ENCODE peak calls at places on chromosome 15, in five cellular contexts. One of them, this sample, is unnamed.

GRCh38 chr15:98321916-98322315 is 326.4 kb upstream of the IGF1R start:
- DNase-seq in AG09309: no peak
- DNase-seq in activated CD8-positive, alpha-beta memory T cell treated with anti-CD3 and anti-CD28 coated beads for 48 hours: no peak
- DNase-seq in stimulated activated CD4-positive, alpha-beta T cell treated with anti-CD3 and anti-CD28 coated beads, Interleukin-1b, Interleukin-23, amount 100 ng/mL, for 4 hours: no peak
- DNase-seq in brain pericyte: no peak
- DNase-seq in this sample: no peak

GRCh38 chr15:45198337-45199135 is 10.8 kb upstream of the SHF start:
- DNase-seq in activated CD8-positive, alpha-beta memory T cell treated with anti-CD3 and anti-CD28 coated beads for 48 hours: peak; percentile 86
- DNase-seq in stimulated activated CD4-positive, alpha-beta T cell treated with anti-CD3 and anti-CD28 coated beads, Interleukin-1b, Interleukin-23, amount 100 ng/mL, for 4 hours: peak; percentile 76
- DNase-seq in AG09309: peak; percentile 94
- DNase-seq in brain pericyte: peak; percentile 96
- DNase-seq in this sample: peak; percentile 97

GRCh38 chr15:45114751-45115085 is 592 bp downstream of the DUOXA2 start:
- DNase-seq in AG09309: no peak
- DNase-seq in brain pericyte: no peak
- DNase-seq in stimulated activated CD4-positive, alpha-beta T cell treated with anti-CD3 and anti-CD28 coated beads, Interleukin-1b, Interleukin-23, amount 100 ng/mL, for 4 hours: no peak
- DNase-seq in activated CD8-positive, alpha-beta memory T cell treated with anti-CD3 and anti-CD28 coated beads for 48 hours: no peak
- DNase-seq in this sample: no peak

GRCh38 chr15:31262901-31263671 is 63.5 kb upstream of the KLF13 start:
- DNase-seq in brain pericyte: no peak
- DNase-seq in activated CD8-positive, alpha-beta memory T cell treated with anti-CD3 and anti-CD28 coated beads for 48 hours: no peak
- DNase-seq in stimulated activated CD4-positive, alpha-beta T cell treated with anti-CD3 and anti-CD28 coated beads, Interleukin-1b, Interleukin-23, amount 100 ng/mL, for 4 hours: no peak
- DNase-seq in AG09309: peak; percentile 46
- DNase-seq in this sample: peak; percentile 49

GRCh38 chr15:34055868-34056595 is 17.0 kb upstream of the AVEN start:
- DNase-seq in AG09309: peak; percentile 78
- DNase-seq in brain pericyte: no peak
- DNase-seq in stimulated activated CD4-positive, alpha-beta T cell treated with anti-CD3 and anti-CD28 coated beads, Interleukin-1b, Interleukin-23, amount 100 ng/mL, for 4 hours: no peak
- DNase-seq in activated CD8-positive, alpha-beta memory T cell treated with anti-CD3 and anti-CD28 coated beads for 48 hours: no peak
- DNase-seq in this sample: no peak

GRCh38 chr15:69434236-69434635 is 18.4 kb upstream of the RPLP1 start:
- DNase-seq in stimulated activated CD4-positive, alpha-beta T cell treated with anti-CD3 and anti-CD28 coated beads, Interleukin-1b, Interleukin-23, amount 100 ng/mL, for 4 hours: no peak
- DNase-seq in brain pericyte: no peak
- DNase-seq in activated CD8-positive, alpha-beta memory T cell treated with anti-CD3 and anti-CD28 coated beads for 48 hours: no peak
- DNase-seq in AG09309: no peak
- DNase-seq in this sample: no peak

GRCh38 chr15:29740692-29741311 is 81.5 kb downstream of the TJP1 start:
- DNase-seq in stimulated activated CD4-positive, alpha-beta T cell treated with anti-CD3 and anti-CD28 coated beads, Interleukin-1b, Interleukin-23, amount 100 ng/mL, for 4 hours: no peak
- DNase-seq in brain pericyte: no peak
- DNase-seq in activated CD8-positive, alpha-beta memory T cell treated with anti-CD3 and anti-CD28 coated beads for 48 hours: no peak
- DNase-seq in AG09309: no peak
- DNase-seq in this sample: no peak

GRCh38 chr15:74812533-74812932 is at the start of gene LMAN1L:
- DNase-seq in activated CD8-positive, alpha-beta memory T cell treated with anti-CD3 and anti-CD28 coated beads for 48 hours: no peak
- DNase-seq in stimulated activated CD4-positive, alpha-beta T cell treated with anti-CD3 and anti-CD28 coated beads, Interleukin-1b, Interleukin-23, amount 100 ng/mL, for 4 hours: no peak
- DNase-seq in brain pericyte: no peak
- DNase-seq in AG09309: no peak
- DNase-seq in this sample: no peak

GRCh38 chr15:27990411-27991338 is 108.4 kb downstream of the OCA2 start:
- DNase-seq in activated CD8-positive, alpha-beta memory T cell treated with anti-CD3 and anti-CD28 coated beads for 48 hours: no peak
- DNase-seq in AG09309: no peak
- DNase-seq in brain pericyte: no peak
- DNase-seq in stimulated activated CD4-positive, alpha-beta T cell treated with anti-CD3 and anti-CD28 coated beads, Interleukin-1b, Interleukin-23, amount 100 ng/mL, for 4 hours: no peak
- DNase-seq in this sample: no peak

GRCh38 chr15:31342781-31343626 is 16.4 kb downstream of the KLF13 start:
- DNase-seq in stimulated activated CD4-positive, alpha-beta T cell treated with anti-CD3 and anti-CD28 coated beads, Interleukin-1b, Interleukin-23, amount 100 ng/mL, for 4 hours: no peak
- DNase-seq in AG09309: no peak
- DNase-seq in brain pericyte: no peak
- DNase-seq in activated CD8-positive, alpha-beta memory T cell treated with anti-CD3 and anti-CD28 coated beads for 48 hours: no peak
- DNase-seq in this sample: no peak

GRCh38 chr15:35626531-35626930 is 80.6 kb upstream of the DPH6 start:
- DNase-seq in activated CD8-positive, alpha-beta memory T cell treated with anti-CD3 and anti-CD28 coated beads for 48 hours: no peak
- DNase-seq in AG09309: no peak
- DNase-seq in brain pericyte: no peak
- DNase-seq in stimulated activated CD4-positive, alpha-beta T cell treated with anti-CD3 and anti-CD28 coated beads, Interleukin-1b, Interleukin-23, amount 100 ng/mL, for 4 hours: no peak
- DNase-seq in this sample: no peak

GRCh38 chr15:29018406-29018805 is 132.6 kb downstream of the APBA2 start:
- DNase-seq in activated CD8-positive, alpha-beta memory T cell treated with anti-CD3 and anti-CD28 coated beads for 48 hours: no peak
- DNase-seq in brain pericyte: no peak
- DNase-seq in stimulated activated CD4-positive, alpha-beta T cell treated with anti-CD3 and anti-CD28 coated beads, Interleukin-1b, Interleukin-23, amount 100 ng/mL, for 4 hours: no peak
- DNase-seq in AG09309: no peak
- DNase-seq in this sample: peak; percentile 50

GRCh38 chr15:78129098-78130011 is 1.9 kb downstream of the CIB2 start:
- DNase-seq in brain pericyte: no peak
- DNase-seq in activated CD8-positive, alpha-beta memory T cell treated with anti-CD3 and anti-CD28 coated beads for 48 hours: no peak
- DNase-seq in AG09309: no peak
- DNase-seq in stimulated activated CD4-positive, alpha-beta T cell treated with anti-CD3 and anti-CD28 coated beads, Interleukin-1b, Interleukin-23, amount 100 ng/mL, for 4 hours: no peak
- DNase-seq in this sample: no peak

GRCh38 chr15:87916208-87916607 is 340.3 kb downstream of the NTRK3 start:
- DNase-seq in activated CD8-positive, alpha-beta memory T cell treated with anti-CD3 and anti-CD28 coated beads for 48 hours: no peak
- DNase-seq in AG09309: no peak
- DNase-seq in stimulated activated CD4-positive, alpha-beta T cell treated with anti-CD3 and anti-CD28 coated beads, Interleukin-1b, Interleukin-23, amount 100 ng/mL, for 4 hours: no peak
- DNase-seq in brain pericyte: no peak
- DNase-seq in this sample: no peak

GRCh38 chr15:53759333-53759975 is at the start of gene WDR72:
- DNase-seq in activated CD8-positive, alpha-beta memory T cell treated with anti-CD3 and anti-CD28 coated beads for 48 hours: no peak
- DNase-seq in stimulated activated CD4-positive, alpha-beta T cell treated with anti-CD3 and anti-CD28 coated beads, Interleukin-1b, Interleukin-23, amount 100 ng/mL, for 4 hours: no peak
- DNase-seq in brain pericyte: no peak
- DNase-seq in AG09309: no peak
- DNase-seq in this sample: no peak

GRCh38 chr15:39682366-39682765 is 100.3 kb downstream of the FSIP1 start:
- DNase-seq in stimulated activated CD4-positive, alpha-beta T cell treated with anti-CD3 and anti-CD28 coated beads, Interleukin-1b, Interleukin-23, amount 100 ng/mL, for 4 hours: no peak
- DNase-seq in brain pericyte: no peak
- DNase-seq in activated CD8-positive, alpha-beta memory T cell treated with anti-CD3 and anti-CD28 coated beads for 48 hours: no peak
- DNase-seq in AG09309: peak; percentile 53
- DNase-seq in this sample: no peak

GRCh38 chr15:25237291-25237978 is 201.4 kb downstream of the UBE3A start:
- DNase-seq in stimulated activated CD4-positive, alpha-beta T cell treated with anti-CD3 and anti-CD28 coated beads, Interleukin-1b, Interleukin-23, amount 100 ng/mL, for 4 hours: no peak
- DNase-seq in AG09309: no peak
- DNase-seq in activated CD8-positive, alpha-beta memory T cell treated with anti-CD3 and anti-CD28 coated beads for 48 hours: no peak
- DNase-seq in brain pericyte: no peak
- DNase-seq in this sample: no peak

GRCh38 chr15:87619161-87619960 is 637.2 kb downstream of the NTRK3 start:
- DNase-seq in stimulated activated CD4-positive, alpha-beta T cell treated with anti-CD3 and anti-CD28 coated beads, Interleukin-1b, Interleukin-23, amount 100 ng/mL, for 4 hours: no peak
- DNase-seq in AG09309: peak; percentile 80
- DNase-seq in brain pericyte: peak; percentile 30
- DNase-seq in activated CD8-positive, alpha-beta memory T cell treated with anti-CD3 and anti-CD28 coated beads for 48 hours: no peak
- DNase-seq in this sample: no peak

GRCh38 chr15:89998141-89998661 is 2.9 kb upstream of the ZNF710 start:
- DNase-seq in brain pericyte: no peak
- DNase-seq in stimulated activated CD4-positive, alpha-beta T cell treated with anti-CD3 and anti-CD28 coated beads, Interleukin-1b, Interleukin-23, amount 100 ng/mL, for 4 hours: no peak
- DNase-seq in AG09309: no peak
- DNase-seq in activated CD8-positive, alpha-beta memory T cell treated with anti-CD3 and anti-CD28 coated beads for 48 hours: no peak
- DNase-seq in this sample: no peak

GRCh38 chr15:99651023-99651807 is 82.0 kb downstream of the LYSMD4 start:
- DNase-seq in activated CD8-positive, alpha-beta memory T cell treated with anti-CD3 and anti-CD28 coated beads for 48 hours: no peak
- DNase-seq in AG09309: no peak
- DNase-seq in stimulated activated CD4-positive, alpha-beta T cell treated with anti-CD3 and anti-CD28 coated beads, Interleukin-1b, Interleukin-23, amount 100 ng/mL, for 4 hours: no peak
- DNase-seq in brain pericyte: no peak
- DNase-seq in this sample: no peak

GRCh38 chr15:72358532-72359180 is 17.2 kb downstream of the HEXA start:
- DNase-seq in AG09309: peak; percentile 35
- DNase-seq in activated CD8-positive, alpha-beta memory T cell treated with anti-CD3 and anti-CD28 coated beads for 48 hours: no peak
- DNase-seq in stimulated activated CD4-positive, alpha-beta T cell treated with anti-CD3 and anti-CD28 coated beads, Interleukin-1b, Interleukin-23, amount 100 ng/mL, for 4 hours: no peak
- DNase-seq in brain pericyte: no peak
- DNase-seq in this sample: peak; percentile 2

GRCh38 chr15:59723686-59724336 is 34.7 kb upstream of the BNIP2 start:
- DNase-seq in activated CD8-positive, alpha-beta memory T cell treated with anti-CD3 and anti-CD28 coated beads for 48 hours: no peak
- DNase-seq in brain pericyte: no peak
- DNase-seq in AG09309: no peak
- DNase-seq in stimulated activated CD4-positive, alpha-beta T cell treated with anti-CD3 and anti-CD28 coated beads, Interleukin-1b, Interleukin-23, amount 100 ng/mL, for 4 hours: no peak
- DNase-seq in this sample: no peak

GRCh38 chr15:88644741-88645140 is 5.9 kb downstream of the ISG20 start:
- DNase-seq in brain pericyte: no peak
- DNase-seq in activated CD8-positive, alpha-beta memory T cell treated with anti-CD3 and anti-CD28 coated beads for 48 hours: no peak
- DNase-seq in AG09309: no peak
- DNase-seq in stimulated activated CD4-positive, alpha-beta T cell treated with anti-CD3 and anti-CD28 coated beads, Interleukin-1b, Interleukin-23, amount 100 ng/mL, for 4 hours: no peak
- DNase-seq in this sample: no peak

GRCh38 chr15:40302981-40303380 is 4.8 kb downstream of the PLCB2 start:
- DNase-seq in activated CD8-positive, alpha-beta memory T cell treated with anti-CD3 and anti-CD28 coated beads for 48 hours: no peak
- DNase-seq in brain pericyte: no peak
- DNase-seq in AG09309: no peak
- DNase-seq in stimulated activated CD4-positive, alpha-beta T cell treated with anti-CD3 and anti-CD28 coated beads, Interleukin-1b, Interleukin-23, amount 100 ng/mL, for 4 hours: no peak
- DNase-seq in this sample: no peak

GRCh38 chr15:40388941-40389823 is 6.7 kb downstream of the KNSTRN start:
- DNase-seq in brain pericyte: no peak
- DNase-seq in activated CD8-positive, alpha-beta memory T cell treated with anti-CD3 and anti-CD28 coated beads for 48 hours: no peak
- DNase-seq in stimulated activated CD4-positive, alpha-beta T cell treated with anti-CD3 and anti-CD28 coated beads, Interleukin-1b, Interleukin-23, amount 100 ng/mL, for 4 hours: no peak
- DNase-seq in AG09309: peak; percentile 37
- DNase-seq in this sample: no peak

GRCh38 chr15:64045774-64046346 is 425 bp downstream of the DAPK2 start:
- DNase-seq in activated CD8-positive, alpha-beta memory T cell treated with anti-CD3 and anti-CD28 coated beads for 48 hours: no peak
- DNase-seq in AG09309: no peak
- DNase-seq in stimulated activated CD4-positive, alpha-beta T cell treated with anti-CD3 and anti-CD28 coated beads, Interleukin-1b, Interleukin-23, amount 100 ng/mL, for 4 hours: no peak
- DNase-seq in brain pericyte: no peak
- DNase-seq in this sample: no peak

GRCh38 chr15:88664151-88664778 is 25.4 kb downstream of the ISG20 start:
- DNase-seq in AG09309: no peak
- DNase-seq in activated CD8-positive, alpha-beta memory T cell treated with anti-CD3 and anti-CD28 coated beads for 48 hours: no peak
- DNase-seq in stimulated activated CD4-positive, alpha-beta T cell treated with anti-CD3 and anti-CD28 coated beads, Interleukin-1b, Interleukin-23, amount 100 ng/mL, for 4 hours: no peak
- DNase-seq in brain pericyte: no peak
- DNase-seq in this sample: no peak

GRCh38 chr15:45794768-45795486 is 160.1 kb downstream of the SQOR start:
- DNase-seq in activated CD8-positive, alpha-beta memory T cell treated with anti-CD3 and anti-CD28 coated beads for 48 hours: no peak
- DNase-seq in AG09309: no peak
- DNase-seq in brain pericyte: no peak
- DNase-seq in stimulated activated CD4-positive, alpha-beta T cell treated with anti-CD3 and anti-CD28 coated beads, Interleukin-1b, Interleukin-23, amount 100 ng/mL, for 4 hours: no peak
- DNase-seq in this sample: no peak

GRCh38 chr15:69557340-69558137 is 104.9 kb downstream of the RPLP1 start:
- DNase-seq in AG09309: peak; percentile 93
- DNase-seq in stimulated activated CD4-positive, alpha-beta T cell treated with anti-CD3 and anti-CD28 coated beads, Interleukin-1b, Interleukin-23, amount 100 ng/mL, for 4 hours: no peak
- DNase-seq in activated CD8-positive, alpha-beta memory T cell treated with anti-CD3 and anti-CD28 coated beads for 48 hours: no peak
- DNase-seq in brain pericyte: peak; percentile 26
- DNase-seq in this sample: no peak

GRCh38 chr15:41891226-41891625 is 2.6 kb downstream of the SPTBN5 start:
- DNase-seq in activated CD8-positive, alpha-beta memory T cell treated with anti-CD3 and anti-CD28 coated beads for 48 hours: no peak
- DNase-seq in brain pericyte: no peak
- DNase-seq in AG09309: no peak
- DNase-seq in stimulated activated CD4-positive, alpha-beta T cell treated with anti-CD3 and anti-CD28 coated beads, Interleukin-1b, Interleukin-23, amount 100 ng/mL, for 4 hours: no peak
- DNase-seq in this sample: no peak

GRCh38 chr15:67359431-67360082 is 105.0 kb downstream of the IQCH start:
- DNase-seq in AG09309: no peak
- DNase-seq in activated CD8-positive, alpha-beta memory T cell treated with anti-CD3 and anti-CD28 coated beads for 48 hours: no peak
- DNase-seq in brain pericyte: no peak
- DNase-seq in stimulated activated CD4-positive, alpha-beta T cell treated with anti-CD3 and anti-CD28 coated beads, Interleukin-1b, Interleukin-23, amount 100 ng/mL, for 4 hours: no peak
- DNase-seq in this sample: no peak

GRCh38 chr15:95292790-95293450 is 1037.6 kb upstream of the NR2F2 start:
- DNase-seq in AG09309: no peak
- DNase-seq in activated CD8-positive, alpha-beta memory T cell treated with anti-CD3 and anti-CD28 coated beads for 48 hours: no peak
- DNase-seq in brain pericyte: no peak
- DNase-seq in stimulated activated CD4-positive, alpha-beta T cell treated with anti-CD3 and anti-CD28 coated beads, Interleukin-1b, Interleukin-23, amount 100 ng/mL, for 4 hours: no peak
- DNase-seq in this sample: no peak

GRCh38 chr15:69554321-69554961 is 101.8 kb downstream of the RPLP1 start:
- DNase-seq in brain pericyte: no peak
- DNase-seq in AG09309: no peak
- DNase-seq in stimulated activated CD4-positive, alpha-beta T cell treated with anti-CD3 and anti-CD28 coated beads, Interleukin-1b, Interleukin-23, amount 100 ng/mL, for 4 hours: no peak
- DNase-seq in activated CD8-positive, alpha-beta memory T cell treated with anti-CD3 and anti-CD28 coated beads for 48 hours: no peak
- DNase-seq in this sample: no peak

GRCh38 chr15:96325579-96326331 is 4.7 kb upstream of the NR2F2 start:
- DNase-seq in brain pericyte: no peak
- DNase-seq in activated CD8-positive, alpha-beta memory T cell treated with anti-CD3 and anti-CD28 coated beads for 48 hours: no peak
- DNase-seq in AG09309: no peak
- DNase-seq in stimulated activated CD4-positive, alpha-beta T cell treated with anti-CD3 and anti-CD28 coated beads, Interleukin-1b, Interleukin-23, amount 100 ng/mL, for 4 hours: no peak
- DNase-seq in this sample: no peak

GRCh38 chr15:90851114-90851513 is 17.3 kb upstream of the FURIN start:
- DNase-seq in stimulated activated CD4-positive, alpha-beta T cell treated with anti-CD3 and anti-CD28 coated beads, Interleukin-1b, Interleukin-23, amount 100 ng/mL, for 4 hours: no peak
- DNase-seq in AG09309: no peak
- DNase-seq in activated CD8-positive, alpha-beta memory T cell treated with anti-CD3 and anti-CD28 coated beads for 48 hours: peak; percentile 30
- DNase-seq in brain pericyte: no peak
- DNase-seq in this sample: no peak

This sample was measured in C1 segment of cervical spinal cord.